ENCODE peak calls at places on chromosomes 5 and 9, in six cellular contexts. One of them, this sample, is unnamed.

GRCh38 chr5:158268286-158268685 is 409.3 kb upstream of the CLINT1 start:
- DNase-seq in neural progenitor cell: no peak
- DNase-seq in PC-3: no peak
- DNase-seq in GM23248: no peak
- DNase-seq in GM23338: no peak
- DNase-seq in MM.1S: no peak
- DNase-seq in this sample: no peak

GRCh38 chr5:140569197-140569596 is 4.6 kb downstream of the SLC35A4 start:
- DNase-seq in neural progenitor cell: no peak
- DNase-seq in PC-3: no peak
- DNase-seq in GM23248: no peak
- DNase-seq in GM23338: no peak
- DNase-seq in MM.1S: peak; percentile 78
- DNase-seq in this sample: no peak

GRCh38 chr5:56640763-56641406 is 174.5 kb upstream of the MAP3K1 start:
- DNase-seq in neural progenitor cell: no peak
- DNase-seq in PC-3: no peak
- DNase-seq in GM23248: no peak
- DNase-seq in GM23338: no peak
- DNase-seq in MM.1S: no peak
- DNase-seq in this sample: peak; percentile 57

GRCh38 chr5:6193315-6193714 is 185.0 kb downstream of the MED10 start:
- DNase-seq in neural progenitor cell: no peak
- DNase-seq in PC-3: peak; percentile 71
- DNase-seq in GM23248: no peak
- DNase-seq in GM23338: peak; percentile 36
- DNase-seq in MM.1S: no peak
- DNase-seq in this sample: no peak

GRCh38 chr9:121930970-121931369 is 162.1 kb downstream of the TTLL11 start:
- DNase-seq in neural progenitor cell: no peak
- DNase-seq in PC-3: no peak
- DNase-seq in GM23248: no peak
- DNase-seq in GM23338: no peak
- DNase-seq in MM.1S: no peak
- DNase-seq in this sample: no peak

GRCh38 chr5:169128679-169129078 is 172.3 kb downstream of the SLIT3 start:
- DNase-seq in neural progenitor cell: no peak
- DNase-seq in PC-3: no peak
- DNase-seq in GM23248: no peak
- DNase-seq in GM23338: no peak
- DNase-seq in MM.1S: no peak
- DNase-seq in this sample: no peak

GRCh38 chr9:124297553-124297905 is 39.8 kb downstream of the NEK6 start:
- DNase-seq in neural progenitor cell: peak; percentile 65
- DNase-seq in PC-3: peak; percentile 88
- DNase-seq in GM23248: peak; percentile 96
- DNase-seq in GM23338: peak; percentile 60
- DNase-seq in MM.1S: no peak
- DNase-seq in this sample: peak; percentile 92

GRCh38 chr9:134179595-134179917 is 15.2 kb upstream of the RNU6ATAC start:
- DNase-seq in neural progenitor cell: no peak
- DNase-seq in PC-3: no peak
- DNase-seq in GM23248: no peak
- DNase-seq in GM23338: no peak
- DNase-seq in MM.1S: no peak
- DNase-seq in this sample: no peak

GRCh38 chr5:149448831-149449714 is 70.0 kb upstream of the IL17B start:
- DNase-seq in neural progenitor cell: peak; percentile 64
- DNase-seq in PC-3: peak; percentile 61
- DNase-seq in GM23248: no peak
- DNase-seq in GM23338: peak; percentile 77
- DNase-seq in MM.1S: no peak
- DNase-seq in this sample: no peak

GRCh38 chr5:128782446-128782845 is 182.8 kb upstream of the SLC27A6 start:
- DNase-seq in neural progenitor cell: no peak
- DNase-seq in PC-3: peak; percentile 87
- DNase-seq in GM23248: peak; percentile 84
- DNase-seq in GM23338: no peak
- DNase-seq in MM.1S: no peak
- DNase-seq in this sample: peak; percentile 30

GRCh38 chr9:121271368-121272351 is 3.7 kb downstream of the GSN start:
- DNase-seq in neural progenitor cell: no peak
- DNase-seq in PC-3: no peak
- DNase-seq in GM23248: peak; percentile 85
- DNase-seq in GM23338: no peak
- DNase-seq in MM.1S: no peak
- DNase-seq in this sample: no peak

GRCh38 chr9:135857843-135858242 is 49.5 kb downstream of the CAMSAP1 start:
- DNase-seq in neural progenitor cell: no peak
- DNase-seq in PC-3: no peak
- DNase-seq in GM23248: peak; percentile 10
- DNase-seq in GM23338: no peak
- DNase-seq in MM.1S: no peak
- DNase-seq in this sample: no peak
- H3F3A ChIP-seq in neural progenitor cell: no peaks in the 10 kb centered on the region
- H3F3A ChIP-seq in PC-3: no peaks in the 10 kb centered on the region
- H3F3A ChIP-seq in GM23248: peaks cover 18% of the 10 kb centered on the region
- H3F3A ChIP-seq in GM23338: no peaks in the 10 kb centered on the region
- H3F3A ChIP-seq in MM.1S: no peaks in the 10 kb centered on the region
- H3F3A ChIP-seq in this sample: no peaks in the 10 kb centered on the region

GRCh38 chr5:134577796-134578577 is 52.5 kb downstream of the JADE2 start:
- DNase-seq in neural progenitor cell: peak; percentile 94
- DNase-seq in PC-3: peak; percentile 80
- DNase-seq in GM23248: peak; percentile 91
- DNase-seq in GM23338: peak; percentile 97
- DNase-seq in MM.1S: peak; percentile 51
- DNase-seq in this sample: no peak

GRCh38 chr5:134580001-134580460 is 52.6 kb downstream of the SAR1B start:
- DNase-seq in neural progenitor cell: no peak
- DNase-seq in PC-3: no peak
- DNase-seq in GM23248: no peak
- DNase-seq in GM23338: no peak
- DNase-seq in MM.1S: no peak
- DNase-seq in this sample: no peak

GRCh38 chr5:134581241-134581981 is 51.2 kb downstream of the SAR1B start:
- DNase-seq in neural progenitor cell: no peak
- DNase-seq in PC-3: no peak
- DNase-seq in GM23248: peak; percentile 16
- DNase-seq in GM23338: no peak
- DNase-seq in MM.1S: no peak
- DNase-seq in this sample: no peak

GRCh38 chr5:134578578-134579283 is 53.3 kb downstream of the JADE2 start:
- DNase-seq in neural progenitor cell: no peak
- DNase-seq in PC-3: no peak
- DNase-seq in GM23248: no peak
- DNase-seq in GM23338: no peak
- DNase-seq in MM.1S: no peak
- DNase-seq in this sample: no peak

GRCh38 chr5:134579284-134579771 is 53.3 kb downstream of the SAR1B start:
- DNase-seq in neural progenitor cell: no peak
- DNase-seq in PC-3: no peak
- DNase-seq in GM23248: no peak
- DNase-seq in GM23338: no peak
- DNase-seq in MM.1S: no peak
- DNase-seq in this sample: no peak
- H4K20me1 ChIP-seq in neural progenitor cell: no peaks in the 10 kb centered on the region
- H4K20me1 ChIP-seq in PC-3: no peaks in the 10 kb centered on the region
- H4K20me1 ChIP-seq in GM23248: no peaks in the 10 kb centered on the region
- H4K20me1 ChIP-seq in GM23338: peaks cover 4% of the 10 kb centered on the region
- H4K20me1 ChIP-seq in MM.1S: no peaks in the 10 kb centered on the region
- H4K20me1 ChIP-seq in this sample: peaks cover 12% of the 10 kb centered on the region

GRCh38 chr9:3177362-3177761 is 333.5 kb upstream of the PUM3 start:
- DNase-seq in neural progenitor cell: no peak
- DNase-seq in PC-3: no peak
- DNase-seq in GM23248: no peak
- DNase-seq in GM23338: no peak
- DNase-seq in MM.1S: no peak
- DNase-seq in this sample: no peak
- TF ChIP-seq EZH2 in neural progenitor cell: no peak
- TF ChIP-seq EZH2 in PC-3: no peak
- TF ChIP-seq EZH2 in GM23248: no peak
- TF ChIP-seq EZH2 in GM23338: no peak
- TF ChIP-seq EZH2 in MM.1S: no peak
- TF ChIP-seq EZH2 in this sample: no peak

GRCh38 chr9:94869415-94869838 is 142.9 kb downstream of the AOPEP start:
- DNase-seq in neural progenitor cell: no peak
- DNase-seq in PC-3: peak; percentile 77
- DNase-seq in GM23248: peak; percentile 81
- DNase-seq in GM23338: no peak
- DNase-seq in MM.1S: no peak
- DNase-seq in this sample: peak; percentile 39

GRCh38 chr9:94867281-94867841 is 140.9 kb downstream of the AOPEP start:
- DNase-seq in neural progenitor cell: peak; percentile 50
- DNase-seq in PC-3: peak; percentile 79
- DNase-seq in GM23248: peak; percentile 94
- DNase-seq in GM23338: peak; percentile 17
- DNase-seq in MM.1S: no peak
- DNase-seq in this sample: peak; percentile 93

GRCh38 chr9:94866770-94867169 is 140.3 kb downstream of the AOPEP start:
- DNase-seq in neural progenitor cell: no peak
- DNase-seq in PC-3: no peak
- DNase-seq in GM23248: peak; percentile 43
- DNase-seq in GM23338: no peak
- DNase-seq in MM.1S: no peak
- DNase-seq in this sample: no peak

GRCh38 chr9:94867842-94868312 is 141.4 kb downstream of the AOPEP start:
- DNase-seq in neural progenitor cell: no peak
- DNase-seq in PC-3: peak; percentile 93
- DNase-seq in GM23248: peak; percentile 97
- DNase-seq in GM23338: no peak
- DNase-seq in MM.1S: no peak
- DNase-seq in this sample: peak; percentile 44

GRCh38 chr9:94868462-94868861 is 142.0 kb downstream of the AOPEP start:
- DNase-seq in neural progenitor cell: no peak
- DNase-seq in PC-3: no peak
- DNase-seq in GM23248: no peak
- DNase-seq in GM23338: no peak
- DNase-seq in MM.1S: no peak
- DNase-seq in this sample: no peak
- H3F3A ChIP-seq in neural progenitor cell: no peaks in the 10 kb centered on the region
- H3F3A ChIP-seq in PC-3: peaks cover 8% of the 10 kb centered on the region
- H3F3A ChIP-seq in GM23248: peaks cover 69% of the 10 kb centered on the region
- H3F3A ChIP-seq in GM23338: no peaks in the 10 kb centered on the region
- H3F3A ChIP-seq in MM.1S: no peaks in the 10 kb centered on the region
- H3F3A ChIP-seq in this sample: peaks cover 79% of the 10 kb centered on the region

GRCh38 chr9:92661127-92661526 is 8.8 kb downstream of the IPPK start:
- DNase-seq in neural progenitor cell: no peak
- DNase-seq in PC-3: no peak
- DNase-seq in GM23248: no peak
- DNase-seq in GM23338: no peak
- DNase-seq in MM.1S: no peak
- DNase-seq in this sample: no peak
- H4K20me1 ChIP-seq in neural progenitor cell: peaks cover 78% of the 10 kb centered on the region
- H4K20me1 ChIP-seq in PC-3: peaks cover 7% of the 10 kb centered on the region
- H4K20me1 ChIP-seq in GM23248: no peaks in the 10 kb centered on the region
- H4K20me1 ChIP-seq in GM23338: peaks cover 7% of the 10 kb centered on the region
- H4K20me1 ChIP-seq in MM.1S: no peaks in the 10 kb centered on the region
- H4K20me1 ChIP-seq in this sample: peaks cover 59% of the 10 kb centered on the region

GRCh38 chr5:171419663-171420428 is 399 bp downstream of the FGF18 start:
- DNase-seq in neural progenitor cell: peak; percentile 87
- DNase-seq in PC-3: no peak
- DNase-seq in GM23248: peak; percentile 66
- DNase-seq in GM23338: peak; percentile 61
- DNase-seq in MM.1S: peak; percentile 11
- DNase-seq in this sample: peak; percentile 65
- TF ChIP-seq EZH2 in neural progenitor cell: no peak
- TF ChIP-seq EZH2 in PC-3: no peak
- TF ChIP-seq EZH2 in GM23248: no peak
- TF ChIP-seq EZH2 in GM23338: no peak
- TF ChIP-seq EZH2 in MM.1S: no peak
- TF ChIP-seq EZH2 in this sample: no peak

This sample was measured in PC-9.